ENCODE peak calls at places on chromosomes 16 and 17, in five cellular contexts. K is IMR-90, C is Karpas-422, N is Peyer's patch, J is psoas muscle. Q is an unnamed sample.

GRCh38 chr16:2170080-2170479 is 14.5 kb downstream of the TRAF7 start:
- DNase-seq in K (no peak), C (no peak), N (no peak), J (no peak), Q (no peak)

GRCh38 chr16:13036600-13036999 is 135.2 kb downstream of the SHISA9 start:
- DNase-seq in K (peak; percentile 11), C (peak; percentile 81), N (no peak), J (no peak), Q (no peak)

GRCh38 chr16:11783319-11784047 is 13.6 kb downstream of the ZC3H7A start:
- DNase-seq in K (peak; percentile 45), C (peak; percentile 46), N (no peak), J (no peak), Q (peak; percentile 70)

GRCh38 chr16:89285381-89285780 is 67.9 kb downstream of the ZNF778 start:
- DNase-seq in K (no peak), C (no peak), N (no peak), J (no peak), Q (no peak)

GRCh38 chr16:72126429-72126765 is 32.8 kb downstream of the DHX38 start:
- DNase-seq in K (no peak), C (peak; percentile 24), N (no peak), J (no peak), Q (no peak)

GRCh38 chr17:4960279-4960922 is 7.2 kb downstream of the SPAG7 start:
- DNase-seq in K (no peak), C (no peak), N (no peak), J (no peak), Q (no peak)

GRCh38 chr16:75491876-75492275 is 3.4 kb downstream of the CHST6 start:
- DNase-seq in K (no peak), C (peak; percentile 50), N (no peak), J (no peak), Q (no peak)

GRCh38 chr17:43940630-43941029 is 1.6 kb downstream of the PPY start:
- DNase-seq in K (peak; percentile 35), C (peak; percentile 69), N (no peak), J (no peak), Q (no peak)

GRCh38 chr17:80746262-80746935 is 201.8 kb downstream of the RPTOR start:
- DNase-seq in K (no peak), C (no peak), N (no peak), J (no peak), Q (no peak)

GRCh38 chr16:85350973-85351372 is 238.7 kb upstream of the CIBAR2 start:
- DNase-seq in K (peak; percentile 96), C (no peak), N (peak; percentile 89), J (peak; percentile 96), Q (no peak)

DNA sequence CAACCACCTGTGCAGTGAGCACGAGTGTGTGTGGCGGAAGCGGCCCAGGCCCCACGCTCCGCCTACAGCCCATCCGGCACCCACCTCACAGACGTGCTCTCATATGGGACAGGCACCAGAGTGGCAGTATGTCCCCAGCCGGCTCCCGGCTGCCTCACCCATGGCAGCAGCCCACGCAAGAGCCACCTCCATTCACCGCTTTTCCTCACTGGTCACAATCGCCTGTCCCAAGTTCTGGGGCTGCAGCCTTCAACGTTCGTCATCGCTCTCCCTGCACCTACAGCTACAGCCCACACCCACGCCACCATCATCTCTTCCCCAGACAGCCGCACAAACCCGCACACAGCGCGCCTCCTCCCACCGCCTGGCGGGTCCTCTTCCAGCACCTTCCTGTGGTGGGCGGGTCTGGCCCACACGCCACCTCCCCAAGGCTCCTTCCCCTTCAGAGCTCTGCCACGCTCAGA is 17.5 kb upstream of the TRAP1 start:
- DNase-seq in K (no peak), C (no peak), N (peak; percentile 44), J (no peak), Q (no peak)
- H3K36me3 ChIP-seq in K (peaks cover 84% of the 10 kb centered on the region), C (peaks cover 23% of the 10 kb centered on the region), N (no peaks in the 10 kb centered on the region), J (peaks cover 5% of the 10 kb centered on the region), Q (peaks cover 65% of the 10 kb centered on the region)

GRCh38 chr16:9094008-9094846 is 2.8 kb downstream of the HAPSTR1 start:
- DNase-seq in K (no peak), C (no peak), N (no peak), J (no peak), Q (no peak)
- H3K36me3 ChIP-seq in K (peaks cover 28% of the 10 kb centered on the region), C (peaks cover 49% of the 10 kb centered on the region), N (no peaks in the 10 kb centered on the region), J (peaks cover 2% of the 10 kb centered on the region), Q (peaks cover 7% of the 10 kb centered on the region)

DNA sequence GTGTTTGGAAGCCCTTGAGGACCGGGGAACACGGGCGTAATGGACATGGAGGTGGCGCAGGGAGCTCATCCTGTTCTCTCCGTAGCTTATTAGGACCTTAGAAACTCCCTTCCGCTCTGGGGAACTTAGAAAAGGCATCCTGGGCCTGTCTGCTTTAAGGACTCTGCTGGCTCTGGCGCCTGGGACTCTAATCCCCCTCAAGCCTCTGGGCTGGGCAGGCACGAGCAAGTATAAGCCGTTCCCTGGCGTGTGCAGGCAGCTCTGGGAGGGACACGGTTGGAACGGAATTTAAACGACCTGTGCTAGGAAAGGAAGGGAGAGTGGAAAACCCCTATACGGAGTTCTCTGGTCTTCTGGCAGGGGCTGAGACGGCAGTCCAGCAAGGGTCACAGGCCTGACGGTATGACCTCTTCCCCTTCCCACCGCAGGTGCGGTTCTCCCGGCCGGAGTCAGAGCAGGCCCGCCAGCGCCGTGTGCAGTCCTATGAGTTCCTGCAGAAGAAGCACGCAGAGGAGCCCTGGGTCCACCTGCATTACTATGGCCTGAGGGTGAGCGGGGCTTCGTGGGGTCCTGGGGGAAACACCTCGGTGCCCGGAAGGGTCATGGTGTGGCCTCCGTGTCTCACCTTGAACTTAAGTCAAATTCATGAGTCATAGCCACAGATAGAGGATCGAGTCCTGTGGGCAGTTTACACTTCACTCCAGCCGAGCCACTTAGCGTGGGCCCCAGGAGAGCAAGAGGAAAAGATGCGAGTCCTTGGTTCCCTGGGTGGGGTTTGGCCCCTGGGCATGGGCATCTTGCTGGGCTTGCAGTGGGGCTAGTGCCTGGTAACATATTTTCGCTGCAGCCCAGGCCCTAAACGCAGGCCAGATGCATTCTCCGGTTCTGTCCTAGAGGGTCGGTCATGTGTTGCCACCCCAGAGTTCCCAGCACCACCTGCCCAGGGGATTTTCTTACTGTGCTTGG is 17.7 kb downstream of the POLR3E start:
- DNase-seq in K (no peak), C (no peak), N (peak; percentile 42), J (no peak), Q (no peak)
- H3K36me3 ChIP-seq in K (peaks cover 48% of the 10 kb centered on the region), C (peaks cover under 1% of the 10 kb centered on the region), N (no peaks in the 10 kb centered on the region), J (peaks cover under 1% of the 10 kb centered on the region), Q (peaks cover 45% of the 10 kb centered on the region)

DNA sequence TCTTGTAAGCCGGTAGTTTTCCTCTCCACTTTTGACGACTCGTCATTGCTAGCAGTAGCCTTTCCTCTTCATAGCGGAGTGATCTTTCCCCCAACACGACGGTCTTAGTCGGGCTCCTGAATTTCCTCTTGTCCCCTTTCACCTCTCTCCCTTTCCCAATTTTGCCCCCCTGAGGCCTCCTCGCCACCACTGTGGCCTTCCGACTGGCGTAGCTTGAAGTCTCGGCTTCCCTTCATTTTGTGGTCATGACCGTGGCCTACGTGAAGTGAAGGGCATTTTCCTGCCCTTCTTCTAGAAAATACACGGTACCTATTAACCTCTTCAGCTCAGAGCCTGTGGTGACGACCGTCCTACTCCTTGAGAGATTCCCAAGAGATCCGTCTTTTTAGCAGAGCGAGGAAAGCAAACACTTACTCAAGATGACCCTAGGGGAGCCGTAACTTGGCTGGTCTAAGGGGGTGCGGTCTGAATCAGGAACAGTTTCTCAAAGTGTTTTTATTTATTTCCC is 791 bp downstream of the PRKAR1A start:
- DNase-seq in K (peak; percentile 43), C (peak; percentile 53), N (peak; percentile 60), J (no peak), Q (no peak)
- H3K36me3 ChIP-seq in K (peaks cover 8% of the 10 kb centered on the region), C (peaks cover 31% of the 10 kb centered on the region), N (no peaks in the 10 kb centered on the region), J (peaks cover 2% of the 10 kb centered on the region), Q (peaks cover 7% of the 10 kb centered on the region)

GRCh38 chr17:30869005-30869404 is 37.0 kb downstream of the TEFM start:
- DNase-seq in K (no peak), C (no peak), N (no peak), J (no peak), Q (no peak)
- H3K36me3 ChIP-seq in K (no peaks in the 10 kb centered on the region), C (peaks cover 51% of the 10 kb centered on the region), N (no peaks in the 10 kb centered on the region), J (no peaks in the 10 kb centered on the region), Q (no peaks in the 10 kb centered on the region)

DNA sequence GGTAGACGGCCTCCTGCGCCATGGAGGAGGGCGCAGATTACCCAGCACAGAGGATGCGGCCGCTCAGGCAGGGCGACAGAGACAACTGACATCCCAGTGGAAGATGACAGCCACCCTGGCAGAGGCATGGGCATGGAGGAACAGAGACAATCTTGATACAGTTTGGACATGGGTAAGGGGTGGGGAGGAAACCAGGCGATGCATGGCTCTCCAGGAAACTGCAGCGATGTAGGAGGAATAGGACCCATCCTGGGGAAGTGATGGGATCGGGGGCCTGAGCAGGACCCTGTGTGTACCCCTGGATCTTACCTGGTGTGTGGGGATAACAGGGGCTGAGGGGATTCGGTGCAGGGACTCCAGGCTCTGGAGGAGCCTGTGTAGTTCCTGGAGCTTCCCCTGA is 4.6 kb downstream of the OSBPL7 start:
- DNase-seq in K (no peak), C (no peak), N (no peak), J (no peak), Q (no peak)
- H3K36me3 ChIP-seq in K (peaks cover 61% of the 10 kb centered on the region), C (no peaks in the 10 kb centered on the region), N (no peaks in the 10 kb centered on the region), J (no peaks in the 10 kb centered on the region), Q (peaks cover 58% of the 10 kb centered on the region)

GRCh38 chr17:78069695-78070094 is 58.9 kb downstream of the TMC6 start:
- DNase-seq in K (no peak), C (no peak), N (no peak), J (no peak), Q (no peak)

GRCh38 chr17:78075545-78075944 is 53.0 kb downstream of the TMC6 start:
- DNase-seq in K (no peak), C (no peak), N (no peak), J (no peak), Q (no peak)

GRCh38 chr17:78075011-78075410 is 53.5 kb downstream of the TMC6 start:
- DNase-seq in K (no peak), C (peak; percentile 27), N (no peak), J (no peak), Q (no peak)

GRCh38 chr17:78072961-78073360 is 55.6 kb downstream of the TMC6 start:
- DNase-seq in K (no peak), C (no peak), N (no peak), J (no peak), Q (no peak)
- H3K36me3 ChIP-seq in K (peaks cover 41% of the 10 kb centered on the region), C (no peaks in the 10 kb centered on the region), N (no peaks in the 10 kb centered on the region), J (peaks cover 7% of the 10 kb centered on the region), Q (peaks cover 75% of the 10 kb centered on the region)

GRCh38 chr16:14649816-14650215 is 17.1 kb downstream of the BFAR start:
- DNase-seq in K (no peak), C (no peak), N (no peak), J (no peak), Q (no peak)
- H3K36me3 ChIP-seq in K (peaks cover 49% of the 10 kb centered on the region), C (peaks cover 41% of the 10 kb centered on the region), N (no peaks in the 10 kb centered on the region), J (peaks cover 11% of the 10 kb centered on the region), Q (peaks cover 44% of the 10 kb centered on the region)

Q was measured in CD8-positive, alpha-beta T cell.